ENCODE peak calls at places on chromosome 22, in seven cellular contexts. K is IMR-90, Q is cardiac muscle cell, X is MM.1S, N is ovary, Z is SK-N-SH, G is fibroblast of mammary gland. I is an unnamed sample.

GRCh38 chr22:21938906-21939305 is 13.7 kb downstream of the PPM1F start:
- DNase-seq in K (no peak), G (no peak), N (no peak), Q (no peak), X (no peak), Z (no peak), I (no peak)

GRCh38 chr22:28710112-28710888 is 30.7 kb upstream of the TTC28 start:
- DNase-seq in G (peak; percentile 85), X (no peak), Z (peak; percentile 42), Q (peak; percentile 82), K (peak; percentile 93), N (no peak), I (peak; percentile 81)

GRCh38 chr22:30288414-30289125 is 735 bp downstream of the CASTOR1 start:
- DNase-seq in K (no peak), N (peak; percentile 69), Z (no peak), Q (no peak), G (no peak), X (no peak), I (no peak)

GRCh38 chr22:28799834-28800307 is 498 bp downstream of the XBP1 start:
- DNase-seq in Z (peak; percentile 84), X (peak; percentile 33), G (peak; percentile 50), Q (peak; percentile 73), K (peak; percentile 54), N (peak; percentile 85), I (peak; percentile 81)

GRCh38 chr22:47623740-47624103 is 861.3 kb downstream of the TBC1D22A start:
- DNase-seq in Z (no peak), N (no peak), Q (no peak), X (no peak), K (no peak), G (no peak), I (no peak)

GRCh38 chr22:21443057-21443734 is 24.0 kb upstream of the TMEM191C start:
- DNase-seq in Z (no peak), K (no peak), G (no peak), Q (no peak), N (peak; percentile 29), X (no peak), I (no peak)

GRCh38 chr22:27100789-27101188 is 443.4 kb downstream of the MIAT start:
- DNase-seq in Z (peak; percentile 76), K (peak; percentile 45), N (peak; percentile 56), X (no peak), G (no peak), Q (peak; percentile 68), I (peak; percentile 33)

GRCh38 chr22:25497269-25497668 is 67.2 kb upstream of the GRK3 start:
- DNase-seq in Q (peak; percentile 57), N (no peak), G (peak; percentile 26), K (peak; percentile 63), Z (no peak), X (no peak), I (peak; percentile 25)

GRCh38 chr22:28560005-28560742 is 119.5 kb downstream of the TTC28 start:
- DNase-seq in K (peak; percentile 82), G (peak; percentile 75), Z (no peak), X (no peak), N (no peak), Q (peak; percentile 71), I (peak; percentile 34)

GRCh38 chr22:43270314-43270908 is 72.8 kb downstream of the SCUBE1 start:
- DNase-seq in N (no peak), G (no peak), Z (no peak), Q (peak; percentile 15), X (peak; percentile 96), K (no peak), I (no peak)

GRCh38 chr22:32967285-32968101 is 90.7 kb downstream of the SYN3 start:
- DNase-seq in G (no peak), Z (no peak), Q (no peak), N (no peak), X (no peak), K (no peak), I (no peak)

GRCh38 chr22:36803358-36803757 is 13.5 kb downstream of the PVALB start:
- DNase-seq in G (no peak), Q (no peak), X (no peak), N (no peak), Z (no peak), K (no peak), I (no peak)

GRCh38 chr22:23177197-23177596 is 3.1 kb upstream of the BCR start:
- DNase-seq in Z (no peak), Q (no peak), X (peak; percentile 83), K (no peak), G (no peak), N (no peak), I (no peak)

GRCh38 chr22:32957093-32957835 is 100.9 kb downstream of the SYN3 start:
- DNase-seq in K (no peak), Q (no peak), X (no peak), G (no peak), N (no peak), Z (peak; percentile 66), I (peak; percentile 27)

GRCh38 chr22:29689201-29689871 is 30.5 kb upstream of the CABP7 start:
- DNase-seq in Z (no peak), K (no peak), N (no peak), G (no peak), X (no peak), Q (no peak), I (no peak)

GRCh38 chr22:43978558-43978957 is 23.3 kb downstream of the SAMM50 start:
- DNase-seq in X (no peak), G (no peak), N (no peak), K (no peak), Q (no peak), Z (no peak), I (no peak)

GRCh38 chr22:49305215-49305965 is 522.3 kb downstream of the BRD1 start:
- DNase-seq in G (peak; percentile 0), N (peak; percentile 78), Q (peak; percentile 6), Z (peak; percentile 90), K (no peak), X (peak; percentile 49), I (no peak)

GRCh38 chr22:21026783-21027692 is 5.3 kb downstream of the SLC7A4 start:
- DNase-seq in K (peak; percentile 68), Z (no peak), X (no peak), Q (peak; percentile 77), N (peak; percentile 86), G (peak; percentile 51), I (peak; percentile 68)

GRCh38 chr22:35777335-35777975 is 59.8 kb downstream of the APOL5 start:
- DNase-seq in X (no peak), N (no peak), K (peak; percentile 92), G (peak; percentile 85), Q (peak; percentile 78), Z (no peak), I (peak; percentile 76)

GRCh38 chr22:35684270-35684700 is 33.4 kb upstream of the APOL5 start:
- DNase-seq in Z (no peak), K (peak; percentile 38), X (no peak), G (peak; percentile 66), N (no peak), Q (peak; percentile 79), I (peak; percentile 77)

GRCh38 chr22:28023774-28024173 is 104.7 kb upstream of the PITPNB start:
- DNase-seq in Z (no peak), X (no peak), Q (no peak), N (no peak), K (no peak), G (no peak), I (no peak)

GRCh38 chr22:27867114-27867957 is 51.7 kb downstream of the PITPNB start:
- DNase-seq in Z (no peak), Q (peak; percentile 67), K (no peak), G (no peak), X (no peak), N (no peak), I (no peak)

GRCh38 chr22:30408388-30409101 is 11.7 kb downstream of the SEC14L2 start:
- DNase-seq in N (no peak), K (peak; percentile 65), G (peak; percentile 78), Q (no peak), Z (no peak), X (no peak), I (peak; percentile 77)

GRCh38 chr22:37045958-37046357 is 5.6 kb upstream of the KCTD17 start:
- DNase-seq in Z (peak; percentile 64), Q (peak; percentile 72), G (peak; percentile 46), N (no peak), K (peak; percentile 62), X (peak; percentile 11), I (peak; percentile 79)

GRCh38 chr22:49052023-49052538 is 775.6 kb downstream of the BRD1 start:
- DNase-seq in G (no peak), K (no peak), Q (peak; percentile 4), X (no peak), N (peak; percentile 45), Z (no peak), I (no peak)

GRCh38 chr22:27380826-27381225 is 420.7 kb downstream of the MN1 start:
- DNase-seq in Q (no peak), Z (peak; percentile 69), G (no peak), K (no peak), N (no peak), X (no peak), I (no peak)

GRCh38 chr22:44019846-44020245 is 4.3 kb upstream of the PARVB start:
- DNase-seq in K (no peak), Q (no peak), N (no peak), G (no peak), X (no peak), Z (no peak), I (no peak)

GRCh38 chr22:17120281-17120680 is 879 bp downstream of the TMEM121B start:
- DNase-seq in K (peak; percentile 30), N (peak; percentile 66), Q (peak; percentile 53), X (peak; percentile 45), G (peak; percentile 26), Z (peak; percentile 71), I (peak; percentile 66)

GRCh38 chr22:27407369-27407985 is 394.1 kb downstream of the MN1 start:
- DNase-seq in Q (no peak), X (no peak), Z (no peak), G (no peak), K (no peak), N (no peak), I (no peak)

GRCh38 chr22:36612458-36612857 is 83.5 kb upstream of the EIF3D start:
- DNase-seq in G (peak; percentile 59), X (no peak), N (no peak), Q (peak; percentile 10), Z (no peak), K (peak; percentile 41), I (peak; percentile 11)

GRCh38 chr22:19317865-19318264 is 26.3 kb upstream of the CLTCL1 start:
- DNase-seq in Z (no peak), K (no peak), G (no peak), Q (no peak), X (no peak), N (no peak), I (no peak)
- TF ChIP-seq CTCF in Z (no peak), K (no peak), G (no peak), Q (no peak), X (no peak), N (no peak), I (no peak)

GRCh38 chr22:46537946-46538815 is 761 bp upstream of the CELSR1 start:
- DNase-seq in G (peak; percentile 17), Q (peak; percentile 45), Z (peak; percentile 69), K (peak; percentile 27), X (no peak), N (no peak), I (no peak)
- TF ChIP-seq CTCF in G (no peak), Q (peak; percentile 14), Z (no peak), K (no peak), X (no peak), N (no peak), I (no peak)

GRCh38 chr22:38645430-38645829 is 10.8 kb downstream of the FAM227A start:
- DNase-seq in K (no peak), X (no peak), N (no peak), G (no peak), Z (no peak), Q (no peak), I (no peak)
- TF ChIP-seq CTCF in K (no peak), X (no peak), N (no peak), G (no peak), Z (no peak), Q (no peak), I (no peak)

GRCh38 chr22:31618471-31619176 is 43.4 kb downstream of the PISD start:
- DNase-seq in Q (no peak), K (no peak), N (no peak), Z (no peak), G (no peak), X (no peak), I (no peak)
- TF ChIP-seq CTCF in Q (no peak), K (no peak), N (no peak), Z (no peak), G (no peak), X (no peak), I (no peak)